ENCODE peak calls at places on chromosomes 7 and 10, in six cellular contexts. J, X, U, B, Y and I are unnamed samples.

GRCh38 chr7:102253076-102253972 is 33.3 kb upstream of the SH2B2 start:
- DNase-seq in J (no peak), X (no peak), U (no peak), B (no peak), Y (no peak), I (no peak)

GRCh38 chr10:124217031-124217430 is 123.6 kb upstream of the CHST15 start:
- DNase-seq in J (no peak), X (no peak), U (no peak), B (no peak), Y (no peak), I (no peak)

GRCh38 chr7:127650842-127651555 is 995 bp upstream of the SND1 start:
- DNase-seq in J (peak), X (no peak), U (no peak), B (peak), Y (no peak), I (peak)

GRCh38 chr7:2109936-2110585 is 122.7 kb downstream of the MAD1L1 start:
- DNase-seq in J (peak), X (no peak), U (peak), B (peak), Y (no peak), I (peak)

GRCh38 chr7:34596887-34597286 is 61.1 kb upstream of the NPSR1 start:
- DNase-seq in J (no peak), X (no peak), U (no peak), B (no peak), Y (no peak), I (peak)

GRCh38 chr7:17988858-17989257 is 38.8 kb downstream of the PRPS1L1 start:
- DNase-seq in J (no peak), X (no peak), U (no peak), B (no peak), Y (no peak), I (no peak)

GRCh38 chr7:46859963-46860475 is 721.9 kb downstream of the TNS3 start:
- DNase-seq in J (peak), X (no peak), U (no peak), B (no peak), Y (no peak), I (no peak)

GRCh38 chr10:112883853-112884502 is 66.1 kb upstream of the TCF7L2 start:
- DNase-seq in J (no peak), X (no peak), U (no peak), B (no peak), Y (no peak), I (no peak)

GRCh38 chr10:71634531-71635164 is 84.9 kb downstream of the C10orf105 start:
- DNase-seq in J (no peak), X (no peak), U (no peak), B (no peak), Y (no peak), I (no peak)
- H3K4me3 ChIP-seq in J (no peak), X (no peak), U (no peak), B (no peak), Y (no peak), I (no peak)

GRCh38 chr7:21427861-21428641 is at the start of gene SP4:
- DNase-seq in J (peak), X (peak), U (peak), B (peak), Y (peak), I (peak)
- H2BK5ac ChIP-seq in J (peak), X (peak), U (peak), B (peak), Y (peak), I (peak)

GRCh38 chr10:94938383-94938782 is at the start of gene CYP2C9:
- DNase-seq in J (no peak), X (no peak), U (no peak), B (no peak), Y (no peak), I (no peak)
- H3K4me3 ChIP-seq in J (no peak), X (no peak), U (no peak), B (no peak), Y (no peak), I (no peak)

GRCh38 chr10:70996549-70996948 is 108.2 kb upstream of the PCBD1 start:
- DNase-seq in J (no peak), X (no peak), U (no peak), B (no peak), Y (no peak), I (no peak)

GRCh38 chr10:70997236-70997635 is 108.9 kb upstream of the PCBD1 start:
- DNase-seq in J (no peak), X (no peak), U (no peak), B (no peak), Y (no peak), I (no peak)

GRCh38 chr10:71001470-71001869 is 113.1 kb upstream of the PCBD1 start:
- DNase-seq in J (no peak), X (no peak), U (no peak), B (no peak), Y (no peak), I (no peak)

GRCh38 chr10:70993051-70993450 is 104.7 kb upstream of the PCBD1 start:
- DNase-seq in J (no peak), X (no peak), U (no peak), B (no peak), Y (no peak), I (no peak)

DNA sequence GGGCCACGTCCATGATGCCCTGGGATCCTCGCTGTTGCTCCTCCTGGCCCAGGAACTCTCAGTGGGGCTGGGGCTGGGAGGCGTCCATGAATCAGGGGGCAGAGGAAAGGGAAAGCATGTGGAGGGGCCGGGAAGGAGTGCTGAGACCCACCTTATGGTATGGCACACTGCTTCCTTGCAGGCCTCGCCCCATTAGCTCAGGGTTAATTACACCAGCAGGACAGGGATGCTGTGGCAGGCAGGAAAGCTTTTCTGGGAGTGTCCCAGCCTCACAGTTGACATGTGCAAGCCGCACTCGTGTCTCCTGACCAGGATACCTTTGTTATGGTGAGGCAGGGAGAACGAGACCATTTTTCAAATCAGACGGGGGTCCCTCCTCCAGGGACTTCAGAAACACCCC is 109.7 kb upstream of the PCBD1 start:
- DNase-seq in J (no peak), X (no peak), U (no peak), B (no peak), Y (no peak), I (no peak)
- H2BK5ac ChIP-seq in J (no peak), X (no peak), U (no peak), B (no peak), Y (no peak), I (no peak)

DNA sequence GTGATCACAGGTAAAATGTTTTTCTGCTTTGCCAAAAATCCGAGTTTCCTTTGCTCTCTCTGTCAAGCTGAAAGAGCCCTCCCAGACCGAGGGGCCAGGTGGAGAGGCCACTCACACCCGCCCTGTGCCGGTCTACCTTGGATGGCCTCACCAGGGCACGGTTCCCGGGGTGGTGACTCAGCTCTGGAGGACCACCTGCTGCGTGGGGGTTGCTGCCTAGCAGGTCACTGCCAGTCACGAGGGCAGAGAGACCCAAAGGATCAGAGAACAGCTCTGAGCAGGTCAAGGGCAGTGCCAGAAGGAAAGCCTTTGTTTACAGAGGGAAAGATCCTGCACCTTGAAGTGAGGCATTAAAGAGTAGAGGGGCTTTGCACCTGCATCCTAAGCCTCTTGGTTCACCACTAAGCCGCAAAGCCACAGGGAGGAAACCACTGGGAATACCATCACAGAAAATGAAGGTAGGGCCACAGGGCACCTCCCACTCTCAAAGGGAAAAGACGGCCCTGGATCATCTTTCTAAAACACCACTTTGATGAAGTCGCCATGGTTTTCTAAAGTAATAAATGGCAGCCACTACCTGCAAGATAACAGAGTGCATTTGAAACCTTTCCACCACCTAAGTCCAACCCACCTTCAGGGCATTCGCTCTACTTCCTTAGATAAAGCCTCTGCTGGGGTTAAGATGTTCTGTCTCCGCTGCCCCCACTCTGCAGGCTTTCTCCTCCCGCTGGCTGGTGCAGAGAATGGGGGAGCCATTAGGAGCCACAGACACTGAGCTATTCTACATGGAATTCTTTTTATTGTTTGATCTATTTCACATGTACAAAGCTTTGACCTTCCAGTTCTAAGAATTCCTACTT is 160.4 kb upstream of the KLF14 start:
- DNase-seq in J (peak), X (no peak), U (no peak), B (peak), Y (no peak), I (no peak)
- H3K4me3 ChIP-seq in J (no peak), X (no peak), U (no peak), B (peak), Y (no peak), I (no peak)

GRCh38 chr10:122477436-122477835 is 16.1 kb downstream of the HTRA1 start:
- DNase-seq in J (no peak), X (no peak), U (no peak), B (no peak), Y (no peak), I (no peak)
- H2BK5ac ChIP-seq in J (no peak), X (no peak), U (no peak), B (no peak), Y (no peak), I (no peak)

DNA sequence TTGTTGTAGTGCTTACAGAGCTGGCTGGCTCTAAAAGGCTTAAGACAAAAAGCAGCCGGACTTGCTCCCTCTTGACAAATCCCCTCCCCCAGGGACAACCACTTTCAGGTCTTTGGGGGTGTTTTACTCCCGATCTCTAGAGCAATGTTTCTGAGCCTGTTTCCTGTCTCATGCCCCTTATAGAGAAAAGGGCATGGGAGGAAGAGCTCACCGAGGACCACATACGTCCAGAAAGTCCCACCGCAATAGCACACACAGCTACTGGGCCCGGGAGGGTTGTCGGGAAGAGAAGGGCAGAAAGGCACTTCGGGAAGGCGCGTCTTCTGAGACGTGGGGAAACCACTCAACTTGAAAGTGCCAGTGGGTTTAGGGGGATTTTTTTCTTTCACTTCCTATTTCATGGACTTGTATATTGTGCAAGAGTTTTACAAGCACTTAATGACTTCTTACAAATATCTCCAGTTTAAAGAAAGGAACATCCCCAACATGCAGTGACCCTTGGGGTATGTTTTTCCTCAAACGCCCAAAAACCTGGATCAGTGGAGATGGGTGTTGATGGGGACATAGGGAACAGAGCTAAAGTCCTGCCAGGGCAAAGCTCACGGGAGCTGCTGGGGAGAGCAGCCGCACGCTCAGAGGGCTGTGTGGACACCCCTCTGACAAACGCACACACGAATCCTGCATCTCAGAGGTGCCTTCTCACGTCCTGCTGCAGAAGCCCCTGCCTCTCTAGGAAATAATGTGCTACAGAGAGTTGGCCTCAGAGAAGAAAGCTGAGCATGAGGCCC is 27.0 kb downstream of the LRRC20 start:
- DNase-seq in J (no peak), X (no peak), U (no peak), B (peak), Y (no peak), I (no peak)
- H3K4me3 ChIP-seq in J (no peak), X (no peak), U (no peak), B (no peak), Y (no peak), I (no peak)

DNA sequence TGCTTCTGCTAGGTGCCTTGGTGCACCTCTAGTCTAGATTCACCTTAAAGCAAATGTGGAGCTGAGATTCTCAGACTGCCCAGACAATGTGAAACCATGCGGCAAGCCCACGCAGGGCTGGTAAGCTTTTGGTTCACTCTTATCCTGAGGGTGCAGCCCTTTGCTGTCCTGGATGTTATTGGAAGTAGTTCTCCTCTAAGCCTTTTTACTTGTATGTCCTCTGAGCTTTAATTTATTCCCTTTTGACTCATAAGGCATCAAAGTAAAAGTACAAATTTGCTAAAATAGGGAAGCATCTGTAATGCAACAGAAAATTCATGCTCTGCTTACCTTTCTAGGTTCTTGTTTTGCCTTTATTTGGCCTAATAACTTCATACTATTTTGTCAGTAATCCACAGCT is 186.8 kb downstream of the MACC1 start:
- DNase-seq in J (no peak), X (no peak), U (no peak), B (no peak), Y (no peak), I (no peak)
- H2BK5ac ChIP-seq in J (no peak), X (no peak), U (no peak), B (no peak), Y (no peak), I (no peak)